ENCODE peak calls at places on chromosomes 6 and 20, in five cellular contexts. F, D, B, U and T are unnamed samples. For H3K4me1, the result is how much of the 10 kb centered on the place peaks cover.

GRCh38 chr6:119590066-119590465 is 240.5 kb upstream of the MAN1A1 start:
- DNase-seq in F (no peak), D (no peak), B (no peak), U (no peak), T (no peak)

GRCh38 chr20:2816030-2816582 is at the start of gene TMEM239:
- DNase-seq in F (no peak), D (no peak), B (no peak), U (no peak), T (no peak)

GRCh38 chr6:21597706-21598273 is 4.2 kb downstream of the SOX4 start:
- DNase-seq in F (no peak), D (no peak), B (no peak), U (no peak), T (no peak)

GRCh38 chr20:36273414-36274247 is 32.5 kb upstream of the DLGAP4 start:
- DNase-seq in F (no peak), D (peak), B (peak), U (no peak), T (no peak)

GRCh38 chr6:89214197-89214596 is 3.0 kb downstream of the GABRR1 start:
- DNase-seq in F (no peak), D (no peak), B (no peak), U (no peak), T (no peak)

GRCh38 chr6:47294990-47295389 is 14.7 kb downstream of the TNFRSF21 start:
- DNase-seq in F (no peak), D (no peak), B (no peak), U (no peak), T (no peak)

GRCh38 chr20:5080384-5080877 is 39.3 kb downstream of the PCNA start:
- DNase-seq in F (peak), D (peak), B (peak), U (peak), T (no peak)

GRCh38 chr20:31560900-31561598 is 44.0 kb upstream of the ID1 start:
- DNase-seq in F (no peak), D (no peak), B (peak), U (no peak), T (no peak)

GRCh38 chr6:28585335-28585734 is 59.7 kb downstream of the GPX5 start:
- DNase-seq in F (no peak), D (no peak), B (peak), U (no peak), T (no peak)

GRCh38 chr6:84762941-84763396 is 1.4 kb downstream of the TBX18 start:
- DNase-seq in F (peak), D (no peak), B (no peak), U (no peak), T (no peak)

GRCh38 chr20:51093240-51093763 is 70.4 kb upstream of the KCNG1 start:
- DNase-seq in F (no peak), D (no peak), B (peak), U (no peak), T (no peak)

GRCh38 chr6:87040729-87041128 is 54.2 kb downstream of the CGA start:
- DNase-seq in F (no peak), D (no peak), B (no peak), U (no peak), T (no peak)

GRCh38 chr6:109690373-109690739 is 646 bp downstream of the AK9 start:
- DNase-seq in F (peak), D (peak), B (no peak), U (peak), T (peak)

GRCh38 chr6:47094351-47094925 is 52.3 kb upstream of the ADGRF1 start:
- DNase-seq in F (no peak), D (no peak), B (peak), U (no peak), T (no peak)

GRCh38 chr6:33962186-33962585 is 158.4 kb upstream of the MLN start:
- DNase-seq in F (no peak), D (no peak), B (peak), U (no peak), T (no peak)

GRCh38 chr6:125570546-125570945 is 178.9 kb upstream of the HEY2 start:
- DNase-seq in F (no peak), D (no peak), B (peak), U (no peak), T (no peak)

GRCh38 chr6:33622456-33623431 is 1.6 kb downstream of the ITPR3 start:
- DNase-seq in F (no peak), D (no peak), B (no peak), U (no peak), T (no peak)

GRCh38 chr6:70717038-70717801 is 49.5 kb downstream of the SMAP1 start:
- DNase-seq in F (no peak), D (no peak), B (no peak), U (no peak), T (no peak)

GRCh38 chr6:137910424-137910834 is 43.4 kb downstream of the TNFAIP3 start:
- DNase-seq in F (no peak), D (no peak), B (peak), U (peak), T (no peak)

GRCh38 chr6:157152544-157152943 is 170.8 kb downstream of the TMEM242 start:
- DNase-seq in F (no peak), D (no peak), B (no peak), U (no peak), T (no peak)

GRCh38 chr20:25247100-25247665 is 702 bp upstream of the PYGB start:
- DNase-seq in F (peak), D (peak), B (peak), U (peak), T (no peak)

GRCh38 chr6:135163440-135163738 is 17.7 kb upstream of the MYB start:
- DNase-seq in F (no peak), D (no peak), B (no peak), U (no peak), T (peak)

GRCh38 chr6:113352831-113353230 is 504.3 kb upstream of the MARCKS start:
- DNase-seq in F (no peak), D (no peak), B (no peak), U (no peak), T (no peak)

GRCh38 chr20:16518068-16518783 is 55.0 kb downstream of the KIF16B start:
- DNase-seq in F (no peak), D (no peak), B (peak), U (no peak), T (no peak)

GRCh38 chr6:48743738-48744137 is 632.7 kb upstream of the PTCHD4 start:
- DNase-seq in F (no peak), D (no peak), B (peak), U (no peak), T (no peak)

GRCh38 chr6:85747093-85747492 is 104.4 kb upstream of the SYNCRIP start:
- DNase-seq in F (no peak), D (no peak), B (peak), U (no peak), T (no peak)

GRCh38 chr6:154962751-154963150 is 32.4 kb upstream of the TIAM2 start:
- DNase-seq in F (no peak), D (no peak), B (peak), U (no peak), T (no peak)

GRCh38 chr20:62219992-62220665 is at the start of gene HRH3:
- DNase-seq in F (peak), D (no peak), B (peak), U (no peak), T (peak)

GRCh38 chr6:33851959-33852358 is 48.2 kb upstream of the MLN start:
- DNase-seq in F (no peak), D (no peak), B (no peak), U (no peak), T (no peak)

GRCh38 chr20:34045930-34046329 is 52.2 kb downstream of the RALY start:
- DNase-seq in F (no peak), D (no peak), B (no peak), U (no peak), T (no peak)

GRCh38 chr20:51831891-51832675 is 29.8 kb upstream of the SALL4 start:
- DNase-seq in F (no peak), D (no peak), B (no peak), U (no peak), T (no peak)

GRCh38 chr6:126764696-126765095 is 353.8 kb upstream of the RSPO3 start:
- DNase-seq in F (no peak), D (no peak), B (no peak), U (no peak), T (no peak)

GRCh38 chr6:168032383-168032760 is 34.9 kb downstream of the KIF25 start:
- DNase-seq in F (no peak), D (no peak), B (peak), U (no peak), T (no peak)

GRCh38 chr20:50569864-50570836 is 60.0 kb downstream of the PTPN1 start:
- DNase-seq in F (no peak), D (no peak), B (peak), U (no peak), T (no peak)

GRCh38 chr20:45039470-45039811 is 61.5 kb downstream of the KCNS1 start:
- DNase-seq in F (no peak), D (no peak), B (no peak), U (no peak), T (no peak)

GRCh38 chr6:160995271-160995670 is 3.7 kb downstream of the MAP3K4 start:
- DNase-seq in F (no peak), D (no peak), B (no peak), U (no peak), T (no peak)

GRCh38 chr6:170090561-170090960 is 200.3 kb downstream of the DLL1 start:
- DNase-seq in F (no peak), D (no peak), B (no peak), U (no peak), T (no peak)

GRCh38 chr20:38434310-38434741 is 802 bp downstream of the SNHG17 start:
- DNase-seq in F (no peak), D (no peak), B (peak), U (no peak), T (peak)

GRCh38 chr6:122772724-122773123 is 6.8 kb upstream of the FABP7 start:
- DNase-seq in F (no peak), D (no peak), B (no peak), U (no peak), T (no peak)
- H3K27ac ChIP-seq in F (no peak), D (no peak), B (no peak), U (no peak), T (no peak)

GRCh38 chr20:23150304-23151007 is 64.3 kb upstream of the CD93 start:
- DNase-seq in F (no peak), D (peak), B (no peak), U (no peak), T (no peak)
- H3K4me1 ChIP-seq in F (under half), D (under half), B (under half), U (half or more), T (under half)

DNA sequence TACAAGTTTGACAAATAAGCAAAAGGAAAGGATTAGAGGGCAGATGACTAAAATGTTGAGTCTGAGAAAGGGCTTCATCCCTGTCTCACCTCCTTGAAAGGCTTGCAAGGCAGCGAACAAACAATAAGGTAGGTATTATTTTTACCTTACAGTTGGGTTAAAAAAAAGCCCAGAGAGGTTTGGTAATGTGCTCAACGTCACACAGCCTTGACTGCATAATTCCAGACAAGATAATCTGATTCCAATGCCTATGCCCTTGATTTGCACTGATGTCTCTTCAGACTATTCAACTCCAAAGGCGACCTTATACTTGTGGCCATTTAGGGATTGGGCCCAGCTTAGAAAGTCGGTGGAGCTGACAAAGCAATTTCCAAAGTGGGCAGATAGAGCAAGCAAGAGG is 1.7 kb downstream of the ARG1 start:
- DNase-seq in F (no peak), D (no peak), B (no peak), U (no peak), T (no peak)
- H3K4me3 ChIP-seq in F (no peak), D (no peak), B (no peak), U (no peak), T (no peak)

GRCh38 chr6:136551103-136551502 is 881 bp upstream of the MAP7 start:
- DNase-seq in F (no peak), D (no peak), B (no peak), U (no peak), T (no peak)
- H3K27ac ChIP-seq in F (no peak), D (no peak), B (no peak), U (no peak), T (no peak)

GRCh38 chr6:43901330-43902230 is 131.6 kb downstream of the VEGFA start:
- DNase-seq in F (no peak), D (no peak), B (no peak), U (no peak), T (no peak)
- H3K4me1 ChIP-seq in F (under half), D (under half), B (under half), U (under half), T (under half)

DNA sequence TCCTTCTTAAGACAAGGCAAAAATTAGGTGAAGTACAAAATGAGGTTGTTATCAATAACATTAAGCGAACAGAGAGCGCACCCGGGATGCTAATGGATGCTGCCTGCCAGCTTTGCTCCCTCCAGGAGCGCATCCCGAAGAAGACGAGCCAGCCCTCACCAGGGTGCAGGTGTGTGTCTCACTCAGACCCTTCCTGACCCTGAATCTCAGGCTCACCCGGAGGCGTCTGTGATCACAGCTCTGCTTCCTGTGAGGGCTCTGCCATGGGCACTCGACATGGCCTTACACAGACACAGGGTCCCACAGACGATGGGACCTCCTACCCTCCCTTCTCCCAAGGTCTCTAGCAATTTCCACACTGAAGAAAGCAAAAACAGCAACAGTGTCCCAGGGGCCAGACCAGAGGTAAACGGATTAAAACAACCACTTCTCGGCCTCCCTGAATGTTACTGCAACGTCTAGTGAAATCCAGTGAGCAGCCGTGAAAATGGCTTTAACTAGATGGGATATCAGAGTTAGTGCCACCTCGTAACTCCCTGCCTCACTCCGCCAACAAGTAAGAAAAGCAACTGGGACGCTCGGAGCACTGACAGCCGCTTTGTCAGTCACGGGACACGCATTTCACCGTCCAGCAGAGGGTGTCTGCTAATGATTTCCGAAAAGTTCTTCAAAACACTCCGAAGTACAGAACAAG is 11.7 kb downstream of the ZBTB46 start:
- DNase-seq in F (no peak), D (peak), B (no peak), U (peak), T (no peak)
- H3K4me3 ChIP-seq in F (no peak), D (no peak), B (peak), U (peak), T (no peak)

DNA sequence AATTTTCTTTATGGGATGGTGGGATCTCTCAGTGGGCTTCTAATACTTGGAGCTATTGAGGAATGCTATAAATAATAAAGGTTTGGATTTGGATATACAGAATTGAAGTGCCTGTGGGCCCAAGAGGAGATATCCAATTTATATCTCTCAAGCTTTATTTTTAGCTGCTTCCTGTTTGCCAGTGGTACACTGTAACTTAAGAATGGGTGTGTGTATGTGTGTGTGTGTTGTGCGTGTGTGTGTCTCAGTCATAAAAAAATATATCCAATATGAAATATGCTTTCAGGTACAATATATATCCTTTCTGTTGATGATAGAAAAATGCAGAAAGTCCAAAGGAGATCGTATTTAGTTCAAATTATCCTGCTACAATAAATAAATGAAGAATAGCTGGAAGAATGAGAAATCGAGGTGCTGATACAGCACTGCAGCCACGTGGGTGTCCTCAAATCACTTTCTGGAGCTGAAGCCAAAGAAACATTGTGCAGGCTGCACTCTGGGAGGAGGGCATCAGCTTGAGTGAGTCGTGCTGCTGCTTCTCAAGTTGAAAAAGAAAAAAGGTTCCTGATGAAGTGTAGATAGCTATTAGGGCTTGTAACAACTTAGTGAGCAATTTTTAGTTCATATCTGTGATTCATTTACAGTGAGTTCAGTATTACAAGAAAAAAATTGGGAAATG is 40.3 kb downstream of the DSE start:
- DNase-seq in F (no peak), D (no peak), B (peak), U (peak), T (no peak)
- H3K27ac ChIP-seq in F (peak), D (no peak), B (no peak), U (peak), T (no peak)

DNA sequence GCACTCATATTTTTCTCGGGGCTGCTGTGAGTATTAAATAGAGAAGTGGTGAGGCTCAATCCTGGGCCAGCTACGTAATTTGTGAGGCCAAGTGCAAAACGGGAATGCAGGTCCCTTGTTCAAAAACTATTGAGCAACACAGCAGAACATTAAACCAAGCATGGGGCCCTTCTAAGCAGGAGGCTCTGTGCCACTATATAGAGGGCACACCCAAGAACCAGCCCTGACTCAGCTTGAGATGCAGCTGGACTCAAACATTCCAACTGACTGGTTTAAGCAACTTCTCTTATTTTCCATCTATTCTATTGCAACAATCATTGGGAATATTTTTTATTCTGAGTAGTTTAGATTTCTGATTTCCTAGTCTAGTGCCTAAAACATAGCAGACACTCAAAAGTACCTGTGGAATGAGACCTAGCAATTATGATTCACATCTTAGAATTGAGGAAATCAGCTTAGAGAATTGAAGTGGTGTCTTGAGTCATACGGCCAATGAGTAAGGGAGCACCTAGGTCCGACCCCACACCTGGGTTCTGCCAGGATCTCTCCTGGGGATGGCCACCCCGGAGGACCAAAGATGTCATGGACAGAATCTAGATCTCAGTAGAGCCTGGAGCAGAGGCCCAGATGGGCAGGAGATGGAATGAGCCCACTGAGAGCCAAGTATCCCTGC is 1.3 kb downstream of the SIRPB2 start:
- DNase-seq in F (no peak), D (peak), B (no peak), U (no peak), T (no peak)
- H3K4me1 ChIP-seq in F (under half), D (under half), B (under half), U (under half), T (under half)

GRCh38 chr20:10671850-10672578 is 1.8 kb downstream of the JAG1 start:
- DNase-seq in F (peak), D (peak), B (peak), U (peak), T (no peak)

GRCh38 chr20:10672579-10673127 is 1.1 kb downstream of the JAG1 start:
- DNase-seq in F (peak), D (peak), B (peak), U (peak), T (peak)

GRCh38 chr20:10669843-10670446 is 3.9 kb downstream of the JAG1 start:
- DNase-seq in F (no peak), D (no peak), B (no peak), U (no peak), T (no peak)

GRCh38 chr20:10670521-10671220 is 3.1 kb downstream of the JAG1 start:
- DNase-seq in F (no peak), D (no peak), B (no peak), U (no peak), T (no peak)

DNA sequence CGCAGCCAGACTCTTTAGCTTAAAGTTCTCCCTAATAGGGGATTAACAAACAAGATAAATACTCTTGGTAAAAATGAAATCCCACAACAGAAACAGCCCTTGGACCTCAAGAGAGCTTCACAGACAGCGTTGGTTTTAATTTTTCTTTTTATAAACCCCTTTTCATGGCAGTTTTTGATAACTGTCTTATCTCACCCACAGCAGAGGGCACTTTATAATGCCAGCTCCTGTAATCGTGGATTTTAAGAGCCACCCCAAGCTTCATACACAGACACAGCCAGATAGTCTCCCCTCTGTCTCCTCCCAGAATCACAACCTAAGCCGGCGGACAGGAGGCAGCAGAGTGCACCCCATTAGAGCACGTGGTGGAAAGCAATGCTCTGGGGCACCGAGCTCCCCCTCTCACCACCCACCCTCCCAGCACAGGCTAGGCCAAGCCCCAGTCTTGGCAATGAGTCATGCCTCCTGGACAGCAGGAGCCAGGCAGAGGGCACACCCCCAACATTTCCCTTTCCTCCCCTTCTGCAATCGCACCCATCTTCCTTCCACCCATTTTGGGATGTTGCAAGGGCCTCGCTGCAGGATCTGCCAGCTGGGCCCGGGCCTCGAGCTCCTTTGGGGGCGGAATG is 2.5 kb downstream of the JAG1 start:
- DNase-seq in F (peak), D (peak), B (peak), U (peak), T (no peak)
- H3K4me3 ChIP-seq in F (peak), D (peak), B (peak), U (peak), T (no peak)